ENCODE peak calls at places on chromosomes 5 and 9, in five cellular contexts. One of them, this sample, is unnamed.

GRCh38 chr5:124677376-124677998 is 69.0 kb downstream of the ZNF608 start:
- DNase-seq in T-cell: no peak
- DNase-seq in lung: no peak
- DNase-seq in tibial nerve: no peak
- DNase-seq in HCEC 1CT: peak; percentile 71
- DNase-seq in this sample: no peak

GRCh38 chr9:37963936-37964739 is 60.2 kb upstream of the SLC25A51 start:
- DNase-seq in T-cell: no peak
- DNase-seq in lung: peak; percentile 78
- DNase-seq in tibial nerve: peak; percentile 20
- DNase-seq in HCEC 1CT: peak; percentile 80
- DNase-seq in this sample: peak; percentile 99

GRCh38 chr9:34651876-34652602 is at the start of gene IL11RA:
- DNase-seq in T-cell: no peak
- DNase-seq in lung: peak; percentile 90
- DNase-seq in tibial nerve: peak; percentile 78
- DNase-seq in HCEC 1CT: peak; percentile 79
- DNase-seq in this sample: peak; percentile 86

GRCh38 chr5:67350185-67350584 is 153.6 kb upstream of the CD180 start:
- DNase-seq in T-cell: no peak
- DNase-seq in lung: no peak
- DNase-seq in tibial nerve: no peak
- DNase-seq in HCEC 1CT: no peak
- DNase-seq in this sample: no peak

GRCh38 chr9:99822096-99822595 is 461 bp downstream of the NR4A3 start:
- DNase-seq in T-cell: no peak
- DNase-seq in lung: no peak
- DNase-seq in tibial nerve: no peak
- DNase-seq in HCEC 1CT: no peak
- DNase-seq in this sample: no peak

GRCh38 chr5:73256462-73257260 is 83.7 kb downstream of the TMEM174 start:
- DNase-seq in T-cell: no peak
- DNase-seq in lung: no peak
- DNase-seq in tibial nerve: no peak
- DNase-seq in HCEC 1CT: peak; percentile 69
- DNase-seq in this sample: peak; percentile 41

GRCh38 chr9:100186356-100186755 is 87.3 kb downstream of the INVS start:
- DNase-seq in T-cell: no peak
- DNase-seq in lung: no peak
- DNase-seq in tibial nerve: no peak
- DNase-seq in HCEC 1CT: peak; percentile 5
- DNase-seq in this sample: peak; percentile 39

GRCh38 chr5:166750376-166750775 is 1541.1 kb upstream of the WWC1 start:
- DNase-seq in T-cell: no peak
- DNase-seq in lung: no peak
- DNase-seq in tibial nerve: no peak
- DNase-seq in HCEC 1CT: no peak
- DNase-seq in this sample: no peak

GRCh38 chr9:89309608-89310485 is 1.1 kb upstream of the CKS2 start:
- DNase-seq in T-cell: no peak
- DNase-seq in lung: no peak
- DNase-seq in tibial nerve: no peak
- DNase-seq in HCEC 1CT: no peak
- DNase-seq in this sample: no peak

GRCh38 chr9:133514475-133515239 is 10.1 kb downstream of the MYMK start:
- DNase-seq in T-cell: no peak
- DNase-seq in lung: no peak
- DNase-seq in tibial nerve: no peak
- DNase-seq in HCEC 1CT: no peak
- DNase-seq in this sample: no peak

GRCh38 chr9:2427016-2427891 is 194.3 kb upstream of the VLDLR start:
- DNase-seq in T-cell: no peak
- DNase-seq in lung: peak; percentile 47
- DNase-seq in tibial nerve: no peak
- DNase-seq in HCEC 1CT: peak; percentile 5
- DNase-seq in this sample: peak; percentile 31

GRCh38 chr5:178207183-178207916 is 3.0 kb downstream of the HNRNPAB start:
- DNase-seq in T-cell: no peak
- DNase-seq in lung: peak; percentile 56
- DNase-seq in tibial nerve: no peak
- DNase-seq in HCEC 1CT: no peak
- DNase-seq in this sample: peak; percentile 67

GRCh38 chr5:58012801-58013315 is 447.0 kb downstream of the PLK2 start:
- DNase-seq in T-cell: no peak
- DNase-seq in lung: no peak
- DNase-seq in tibial nerve: no peak
- DNase-seq in HCEC 1CT: no peak
- DNase-seq in this sample: no peak

GRCh38 chr9:121599872-121600585 is 51.4 kb upstream of the DAB2IP start:
- DNase-seq in T-cell: no peak
- DNase-seq in lung: no peak
- DNase-seq in tibial nerve: no peak
- DNase-seq in HCEC 1CT: no peak
- DNase-seq in this sample: no peak

GRCh38 chr5:138542120-138542955 is 698 bp downstream of the ETF1 start:
- DNase-seq in T-cell: no peak
- DNase-seq in lung: peak; percentile 32
- DNase-seq in tibial nerve: no peak
- DNase-seq in HCEC 1CT: no peak
- DNase-seq in this sample: no peak

GRCh38 chr9:97491216-97491999 is 10.1 kb upstream of the TMOD1 start:
- DNase-seq in T-cell: no peak
- DNase-seq in lung: no peak
- DNase-seq in tibial nerve: no peak
- DNase-seq in HCEC 1CT: no peak
- DNase-seq in this sample: no peak

GRCh38 chr9:85599540-85600140 is 142.1 kb downstream of the AGTPBP1 start:
- DNase-seq in T-cell: no peak
- DNase-seq in lung: no peak
- DNase-seq in tibial nerve: no peak
- DNase-seq in HCEC 1CT: no peak
- DNase-seq in this sample: peak; percentile 8

GRCh38 chr5:39149966-39150365 is 69.4 kb downstream of the FYB1 start:
- DNase-seq in T-cell: no peak
- DNase-seq in lung: no peak
- DNase-seq in tibial nerve: no peak
- DNase-seq in HCEC 1CT: no peak
- DNase-seq in this sample: no peak

GRCh38 chr5:52668544-52669185 is 119.1 kb upstream of the ITGA1 start:
- DNase-seq in T-cell: no peak
- DNase-seq in lung: no peak
- DNase-seq in tibial nerve: no peak
- DNase-seq in HCEC 1CT: no peak
- DNase-seq in this sample: no peak

GRCh38 chr5:126848253-126848652 is 71.3 kb downstream of the LMNB1 start:
- DNase-seq in T-cell: no peak
- DNase-seq in lung: no peak
- DNase-seq in tibial nerve: no peak
- DNase-seq in HCEC 1CT: no peak
- DNase-seq in this sample: no peak

GRCh38 chr9:120792898-120793765 is at the start of gene FBXW2:
- DNase-seq in T-cell: peak; percentile 57
- DNase-seq in lung: peak; percentile 91
- DNase-seq in tibial nerve: peak; percentile 78
- DNase-seq in HCEC 1CT: peak; percentile 87
- DNase-seq in this sample: peak; percentile 85

GRCh38 chr9:134938346-134939079 is 20.8 kb upstream of the FCN1 start:
- DNase-seq in T-cell: no peak
- DNase-seq in lung: no peak
- DNase-seq in tibial nerve: no peak
- DNase-seq in HCEC 1CT: no peak
- DNase-seq in this sample: no peak

GRCh38 chr5:160312960-160313734 is 783 bp upstream of the CCNJL start:
- DNase-seq in T-cell: no peak
- DNase-seq in lung: no peak
- DNase-seq in tibial nerve: no peak
- DNase-seq in HCEC 1CT: no peak
- DNase-seq in this sample: no peak

GRCh38 chr5:142143878-142144277 is 35.3 kb downstream of the NDFIP1 start:
- DNase-seq in T-cell: no peak
- DNase-seq in lung: no peak
- DNase-seq in tibial nerve: no peak
- DNase-seq in HCEC 1CT: peak; percentile 28
- DNase-seq in this sample: peak; percentile 63